ENCODE peak calls at places on chromosomes 5 and 9, in seven cellular contexts. V is cardiac fibroblast, G is T-helper 2 cell, X is lower lobe of right lung, K is fibroblast of lung, Y is HEK293T, C is HCT116. A is an unnamed sample.

GRCh38 chr5:149497357-149497756 is 53.9 kb downstream of the CSNK1A1 start:
- DNase-seq in K (peak), C (no peak), Y (no peak), G (no peak), X (no peak), V (peak), A (no peak)

GRCh38 chr9:111036946-111037743 is 1.1 kb downstream of the LPAR1 start:
- DNase-seq in C (peak), X (no peak), Y (no peak), V (peak), G (no peak), K (peak), A (peak)

GRCh38 chr5:97071101-97071500 is 71.3 kb downstream of the LIX1 start:
- DNase-seq in Y (no peak), C (no peak), X (no peak), G (no peak), K (peak), V (peak), A (no peak)

GRCh38 chr9:92592946-92593860 is 57.4 kb upstream of the ECM2 start:
- DNase-seq in K (no peak), G (no peak), Y (no peak), V (peak), C (no peak), X (no peak), A (no peak)

GRCh38 chr5:162593881-162594280 is 526.3 kb downstream of the GABRG2 start:
- DNase-seq in C (no peak), V (no peak), G (no peak), Y (peak), X (no peak), K (no peak), A (peak)

GRCh38 chr9:98317134-98317857 is 61.8 kb upstream of the TBC1D2 start:
- DNase-seq in Y (no peak), C (no peak), X (no peak), V (peak), K (peak), G (no peak), A (no peak)

GRCh38 chr5:20680718-20681302 is 692.8 kb upstream of the CDH18 start:
- DNase-seq in G (no peak), X (no peak), C (no peak), V (no peak), Y (no peak), K (no peak), A (no peak)

GRCh38 chr5:133456933-133457402 is 155.4 kb downstream of the FSTL4 start:
- DNase-seq in V (peak), G (no peak), K (peak), Y (no peak), C (no peak), X (no peak), A (no peak)

A was measured in SW480.